ENCODE peak calls at places on chromosomes 12 and 14, in five cellular contexts. One of them, this sample, is unnamed.

GRCh38 chr12:104329697-104330096 is 26.2 kb downstream of the EID3 start:
- DNase-seq in AG20443: no peak
- DNase-seq in RKO: no peak
- DNase-seq in NCI-H526 treated with DMSO at 0.1 percent for 48 hours: no peak
- DNase-seq in CD8-positive, alpha-beta T cell: no peak
- DNase-seq in this sample: no peak

GRCh38 chr14:64758025-64758521 is 53.8 kb downstream of the PLEKHG3 start:
- DNase-seq in AG20443: no peak
- DNase-seq in RKO: no peak
- DNase-seq in NCI-H526 treated with DMSO at 0.1 percent for 48 hours: no peak
- DNase-seq in CD8-positive, alpha-beta T cell: no peak
- DNase-seq in this sample: no peak

GRCh38 chr14:71594828-71595227 is 337.4 kb upstream of the RGS6 start:
- DNase-seq in AG20443: peak
- DNase-seq in RKO: no peak
- DNase-seq in NCI-H526 treated with DMSO at 0.1 percent for 48 hours: no peak
- DNase-seq in CD8-positive, alpha-beta T cell: no peak
- DNase-seq in this sample: no peak

GRCh38 chr12:230925-231671 is 17.1 kb upstream of the SLC6A12 start:
- DNase-seq in AG20443: no peak
- DNase-seq in RKO: no peak
- DNase-seq in NCI-H526 treated with DMSO at 0.1 percent for 48 hours: no peak
- DNase-seq in CD8-positive, alpha-beta T cell: no peak
- DNase-seq in this sample: no peak

GRCh38 chr12:119870462-119870861 is 6.7 kb downstream of the CIT start:
- DNase-seq in AG20443: no peak
- DNase-seq in RKO: no peak
- DNase-seq in NCI-H526 treated with DMSO at 0.1 percent for 48 hours: no peak
- DNase-seq in CD8-positive, alpha-beta T cell: no peak
- DNase-seq in this sample: no peak

GRCh38 chr12:62817556-62818271 is 117.2 kb downstream of the PPM1H start:
- DNase-seq in AG20443: no peak
- DNase-seq in RKO: no peak
- DNase-seq in NCI-H526 treated with DMSO at 0.1 percent for 48 hours: no peak
- DNase-seq in CD8-positive, alpha-beta T cell: no peak
- DNase-seq in this sample: no peak

GRCh38 chr12:56120158-56120846 is 2.2 kb downstream of the ZC3H10 start:
- DNase-seq in AG20443: no peak
- DNase-seq in RKO: no peak
- DNase-seq in NCI-H526 treated with DMSO at 0.1 percent for 48 hours: no peak
- DNase-seq in CD8-positive, alpha-beta T cell: no peak
- DNase-seq in this sample: no peak

GRCh38 chr12:112007945-112008344 is 5.0 kb downstream of the TMEM116 start:
- DNase-seq in AG20443: no peak
- DNase-seq in RKO: no peak
- DNase-seq in NCI-H526 treated with DMSO at 0.1 percent for 48 hours: no peak
- DNase-seq in CD8-positive, alpha-beta T cell: no peak
- DNase-seq in this sample: no peak

GRCh38 chr14:75123991-75124390 is 2.9 kb downstream of the NEK9 start:
- DNase-seq in AG20443: peak
- DNase-seq in RKO: peak
- DNase-seq in NCI-H526 treated with DMSO at 0.1 percent for 48 hours: no peak
- DNase-seq in CD8-positive, alpha-beta T cell: peak
- DNase-seq in this sample: peak

GRCh38 chr12:121579190-121579791 is 1.5 kb downstream of the KDM2B start:
- DNase-seq in AG20443: peak
- DNase-seq in RKO: peak
- DNase-seq in NCI-H526 treated with DMSO at 0.1 percent for 48 hours: no peak
- DNase-seq in CD8-positive, alpha-beta T cell: peak
- DNase-seq in this sample: no peak

GRCh38 chr14:65098586-65098985 is 3.7 kb downstream of the MAX start:
- DNase-seq in AG20443: no peak
- DNase-seq in RKO: no peak
- DNase-seq in NCI-H526 treated with DMSO at 0.1 percent for 48 hours: no peak
- DNase-seq in CD8-positive, alpha-beta T cell: no peak
- DNase-seq in this sample: no peak

GRCh38 chr12:24759155-24759554 is 189.7 kb downstream of the BCAT1 start:
- DNase-seq in AG20443: no peak
- DNase-seq in RKO: no peak
- DNase-seq in NCI-H526 treated with DMSO at 0.1 percent for 48 hours: no peak
- DNase-seq in CD8-positive, alpha-beta T cell: no peak
- DNase-seq in this sample: no peak

GRCh38 chr14:59583755-59584154 is 7.1 kb upstream of the CCDC175 start:
- DNase-seq in AG20443: peak
- DNase-seq in RKO: peak
- DNase-seq in NCI-H526 treated with DMSO at 0.1 percent for 48 hours: peak
- DNase-seq in CD8-positive, alpha-beta T cell: no peak
- DNase-seq in this sample: no peak

GRCh38 chr12:126760109-126760508 is 1506.9 kb upstream of the TMEM132C start:
- DNase-seq in AG20443: no peak
- DNase-seq in RKO: no peak
- DNase-seq in NCI-H526 treated with DMSO at 0.1 percent for 48 hours: no peak
- DNase-seq in CD8-positive, alpha-beta T cell: no peak
- DNase-seq in this sample: no peak

GRCh38 chr14:92480856-92481255 is 32.7 kb upstream of the RIN3 start:
- DNase-seq in AG20443: no peak
- DNase-seq in RKO: no peak
- DNase-seq in NCI-H526 treated with DMSO at 0.1 percent for 48 hours: no peak
- DNase-seq in CD8-positive, alpha-beta T cell: no peak
- DNase-seq in this sample: no peak

GRCh38 chr12:119446459-119446858 is 111.9 kb downstream of the CCDC60 start:
- DNase-seq in AG20443: no peak
- DNase-seq in RKO: peak
- DNase-seq in NCI-H526 treated with DMSO at 0.1 percent for 48 hours: no peak
- DNase-seq in CD8-positive, alpha-beta T cell: no peak
- DNase-seq in this sample: no peak

GRCh38 chr12:110170535-110171185 is 46.5 kb downstream of the IFT81 start:
- DNase-seq in AG20443: no peak
- DNase-seq in RKO: no peak
- DNase-seq in NCI-H526 treated with DMSO at 0.1 percent for 48 hours: no peak
- DNase-seq in CD8-positive, alpha-beta T cell: no peak
- DNase-seq in this sample: no peak

GRCh38 chr12:131511391-131511802 is 199.5 kb upstream of the SFSWAP start:
- DNase-seq in AG20443: no peak
- DNase-seq in RKO: peak
- DNase-seq in NCI-H526 treated with DMSO at 0.1 percent for 48 hours: no peak
- DNase-seq in CD8-positive, alpha-beta T cell: peak
- DNase-seq in this sample: peak

GRCh38 chr14:102474934-102475333 is 34.6 kb downstream of the ANKRD9 start:
- DNase-seq in AG20443: peak
- DNase-seq in RKO: no peak
- DNase-seq in NCI-H526 treated with DMSO at 0.1 percent for 48 hours: no peak
- DNase-seq in CD8-positive, alpha-beta T cell: no peak
- DNase-seq in this sample: no peak

GRCh38 chr14:28755930-28756895 is 10.4 kb upstream of the FOXG1 start:
- DNase-seq in AG20443: no peak
- DNase-seq in RKO: no peak
- DNase-seq in NCI-H526 treated with DMSO at 0.1 percent for 48 hours: no peak
- DNase-seq in CD8-positive, alpha-beta T cell: no peak
- DNase-seq in this sample: no peak

GRCh38 chr14:82811246-82811645 is 1277.6 kb upstream of the SEL1L start:
- DNase-seq in AG20443: no peak
- DNase-seq in RKO: no peak
- DNase-seq in NCI-H526 treated with DMSO at 0.1 percent for 48 hours: no peak
- DNase-seq in CD8-positive, alpha-beta T cell: no peak
- DNase-seq in this sample: no peak

GRCh38 chr12:24544368-24544767 is 404.5 kb downstream of the BCAT1 start:
- DNase-seq in AG20443: no peak
- DNase-seq in RKO: no peak
- DNase-seq in NCI-H526 treated with DMSO at 0.1 percent for 48 hours: no peak
- DNase-seq in CD8-positive, alpha-beta T cell: no peak
- DNase-seq in this sample: no peak

GRCh38 chr12:131273291-131273845 is 319.7 kb downstream of the ADGRD1 start:
- DNase-seq in AG20443: no peak
- DNase-seq in RKO: no peak
- DNase-seq in NCI-H526 treated with DMSO at 0.1 percent for 48 hours: no peak
- DNase-seq in CD8-positive, alpha-beta T cell: no peak
- DNase-seq in this sample: no peak

GRCh38 chr12:2616763-2617162 is 178.0 kb upstream of the FKBP4 start:
- DNase-seq in AG20443: no peak
- DNase-seq in RKO: no peak
- DNase-seq in NCI-H526 treated with DMSO at 0.1 percent for 48 hours: no peak
- DNase-seq in CD8-positive, alpha-beta T cell: no peak
- DNase-seq in this sample: no peak

GRCh38 chr12:77062846-77063461 is 2.4 kb downstream of the E2F7 start:
- DNase-seq in AG20443: peak
- DNase-seq in RKO: peak
- DNase-seq in NCI-H526 treated with DMSO at 0.1 percent for 48 hours: no peak
- DNase-seq in CD8-positive, alpha-beta T cell: no peak
- DNase-seq in this sample: no peak

GRCh38 chr12:89948266-89949175 is 239.9 kb upstream of the ATP2B1 start:
- DNase-seq in AG20443: no peak
- DNase-seq in RKO: no peak
- DNase-seq in NCI-H526 treated with DMSO at 0.1 percent for 48 hours: no peak
- DNase-seq in CD8-positive, alpha-beta T cell: no peak
- DNase-seq in this sample: no peak

GRCh38 chr12:6272300-6273208 is 37.9 kb upstream of the PLEKHG6 start:
- DNase-seq in AG20443: peak
- DNase-seq in RKO: no peak
- DNase-seq in NCI-H526 treated with DMSO at 0.1 percent for 48 hours: no peak
- DNase-seq in CD8-positive, alpha-beta T cell: no peak
- DNase-seq in this sample: no peak

This sample was measured in CD14-positive monocyte.